ENCODE peak calls at places on chromosomes 16 and 17, in eight cellular contexts. One of them, this sample, is unnamed.

GRCh38 chr16:20774703-20775362 is 11.0 kb downstream of the ACSM3 start:
- DNase-seq in cardiac muscle cell: peak; percentile 72
- DNase-seq in adrenal gland: peak; percentile 87
- DNase-seq in endodermal cell: peak; percentile 97
- DNase-seq in breast epithelium: peak; percentile 63
- DNase-seq in upper lobe of right lung: peak; percentile 87
- DNase-seq in psoas muscle: peak; percentile 41
- DNase-seq in CD8-positive, alpha-beta memory T cell: peak; percentile 4
- DNase-seq in this sample: peak; percentile 86

GRCh38 chr17:78211032-78211431 is 3.0 kb upstream of the BIRC5 start:
- DNase-seq in adrenal gland: no peak
- DNase-seq in breast epithelium: no peak
- DNase-seq in endodermal cell: no peak
- DNase-seq in CD8-positive, alpha-beta memory T cell: no peak
- DNase-seq in cardiac muscle cell: no peak
- DNase-seq in upper lobe of right lung: no peak
- DNase-seq in psoas muscle: no peak
- DNase-seq in this sample: no peak

GRCh38 chr16:23355106-23355670 is 53.1 kb downstream of the SCNN1B start:
- DNase-seq in endodermal cell: no peak
- DNase-seq in adrenal gland: no peak
- DNase-seq in psoas muscle: no peak
- DNase-seq in upper lobe of right lung: peak; percentile 51
- DNase-seq in breast epithelium: no peak
- DNase-seq in CD8-positive, alpha-beta memory T cell: no peak
- DNase-seq in cardiac muscle cell: no peak
- DNase-seq in this sample: no peak

GRCh38 chr17:9389116-9389515 is 186.5 kb downstream of the STX8 start:
- DNase-seq in adrenal gland: no peak
- DNase-seq in breast epithelium: no peak
- DNase-seq in CD8-positive, alpha-beta memory T cell: no peak
- DNase-seq in cardiac muscle cell: peak; percentile 74
- DNase-seq in endodermal cell: no peak
- DNase-seq in psoas muscle: no peak
- DNase-seq in upper lobe of right lung: no peak
- DNase-seq in this sample: no peak

GRCh38 chr16:72172105-72173034 is at the start of gene PMFBP1:
- DNase-seq in breast epithelium: no peak
- DNase-seq in endodermal cell: no peak
- DNase-seq in upper lobe of right lung: no peak
- DNase-seq in CD8-positive, alpha-beta memory T cell: no peak
- DNase-seq in psoas muscle: no peak
- DNase-seq in adrenal gland: peak; percentile 57
- DNase-seq in cardiac muscle cell: peak; percentile 87
- DNase-seq in this sample: peak; percentile 46

GRCh38 chr17:27597188-27597580 is 33.8 kb upstream of the LGALS9 start:
- DNase-seq in breast epithelium: no peak
- DNase-seq in upper lobe of right lung: no peak
- DNase-seq in adrenal gland: no peak
- DNase-seq in psoas muscle: no peak
- DNase-seq in endodermal cell: no peak
- DNase-seq in CD8-positive, alpha-beta memory T cell: no peak
- DNase-seq in cardiac muscle cell: no peak
- DNase-seq in this sample: no peak

GRCh38 chr17:60610481-60610880 is 10.5 kb downstream of the PPM1D start:
- DNase-seq in adrenal gland: no peak
- DNase-seq in psoas muscle: no peak
- DNase-seq in CD8-positive, alpha-beta memory T cell: no peak
- DNase-seq in endodermal cell: no peak
- DNase-seq in breast epithelium: no peak
- DNase-seq in cardiac muscle cell: peak; percentile 70
- DNase-seq in upper lobe of right lung: no peak
- DNase-seq in this sample: no peak

GRCh38 chr17:43403846-43404245 is 5.1 kb downstream of the ARL4D start:
- DNase-seq in CD8-positive, alpha-beta memory T cell: no peak
- DNase-seq in endodermal cell: peak; percentile 80
- DNase-seq in breast epithelium: no peak
- DNase-seq in psoas muscle: no peak
- DNase-seq in cardiac muscle cell: peak; percentile 66
- DNase-seq in upper lobe of right lung: no peak
- DNase-seq in adrenal gland: no peak
- DNase-seq in this sample: no peak

GRCh38 chr16:66924527-66925321 is 611 bp downstream of the RRAD start:
- DNase-seq in CD8-positive, alpha-beta memory T cell: peak; percentile 37
- DNase-seq in adrenal gland: peak; percentile 45
- DNase-seq in breast epithelium: no peak
- DNase-seq in cardiac muscle cell: no peak
- DNase-seq in endodermal cell: peak; percentile 90
- DNase-seq in psoas muscle: peak; percentile 73
- DNase-seq in upper lobe of right lung: peak; percentile 77
- DNase-seq in this sample: no peak

GRCh38 chr16:85028638-85029412 is 1.2 kb downstream of the KIAA0513 start:
- DNase-seq in psoas muscle: peak; percentile 71
- DNase-seq in upper lobe of right lung: no peak
- DNase-seq in breast epithelium: no peak
- DNase-seq in adrenal gland: peak; percentile 65
- DNase-seq in CD8-positive, alpha-beta memory T cell: peak; percentile 68
- DNase-seq in endodermal cell: peak; percentile 66
- DNase-seq in cardiac muscle cell: peak; percentile 33
- DNase-seq in this sample: peak; percentile 71

GRCh38 chr17:42153919-42154491 is 784 bp downstream of the RAB5C start:
- DNase-seq in upper lobe of right lung: no peak
- DNase-seq in endodermal cell: no peak
- DNase-seq in cardiac muscle cell: peak; percentile 41
- DNase-seq in CD8-positive, alpha-beta memory T cell: no peak
- DNase-seq in adrenal gland: no peak
- DNase-seq in psoas muscle: no peak
- DNase-seq in breast epithelium: no peak
- DNase-seq in this sample: no peak

GRCh38 chr16:69563605-69564580 is 1.9 kb upstream of the NFAT5 start:
- DNase-seq in endodermal cell: peak; percentile 72
- DNase-seq in adrenal gland: no peak
- DNase-seq in CD8-positive, alpha-beta memory T cell: peak; percentile 37
- DNase-seq in breast epithelium: no peak
- DNase-seq in cardiac muscle cell: peak; percentile 16
- DNase-seq in upper lobe of right lung: no peak
- DNase-seq in psoas muscle: no peak
- DNase-seq in this sample: no peak

GRCh38 chr17:43020789-43021738 is 1.1 kb downstream of the VAT1 start:
- DNase-seq in breast epithelium: peak; percentile 78
- DNase-seq in cardiac muscle cell: peak; percentile 71
- DNase-seq in CD8-positive, alpha-beta memory T cell: no peak
- DNase-seq in upper lobe of right lung: peak; percentile 91
- DNase-seq in psoas muscle: peak; percentile 82
- DNase-seq in endodermal cell: peak; percentile 89
- DNase-seq in adrenal gland: peak; percentile 91
- DNase-seq in this sample: peak; percentile 86

GRCh38 chr16:71700822-71701221 is 23.7 kb downstream of the PHLPP2 start:
- DNase-seq in CD8-positive, alpha-beta memory T cell: no peak
- DNase-seq in upper lobe of right lung: no peak
- DNase-seq in breast epithelium: no peak
- DNase-seq in cardiac muscle cell: no peak
- DNase-seq in psoas muscle: no peak
- DNase-seq in adrenal gland: no peak
- DNase-seq in endodermal cell: no peak
- DNase-seq in this sample: no peak

GRCh38 chr17:37476431-37477130 is 13.1 kb upstream of the DUSP14 start:
- DNase-seq in cardiac muscle cell: peak; percentile 50
- DNase-seq in breast epithelium: no peak
- DNase-seq in adrenal gland: no peak
- DNase-seq in psoas muscle: no peak
- DNase-seq in endodermal cell: no peak
- DNase-seq in upper lobe of right lung: no peak
- DNase-seq in CD8-positive, alpha-beta memory T cell: no peak
- DNase-seq in this sample: no peak

GRCh38 chr17:12959441-12959840 is 58.4 kb downstream of the ELAC2 start:
- DNase-seq in endodermal cell: no peak
- DNase-seq in adrenal gland: no peak
- DNase-seq in psoas muscle: no peak
- DNase-seq in CD8-positive, alpha-beta memory T cell: no peak
- DNase-seq in upper lobe of right lung: no peak
- DNase-seq in breast epithelium: no peak
- DNase-seq in cardiac muscle cell: peak; percentile 45
- DNase-seq in this sample: no peak

GRCh38 chr17:37092041-37092440 is 143.3 kb downstream of the AATF start:
- DNase-seq in breast epithelium: no peak
- DNase-seq in adrenal gland: no peak
- DNase-seq in psoas muscle: no peak
- DNase-seq in cardiac muscle cell: no peak
- DNase-seq in CD8-positive, alpha-beta memory T cell: no peak
- DNase-seq in endodermal cell: peak; percentile 30
- DNase-seq in upper lobe of right lung: no peak
- DNase-seq in this sample: no peak

GRCh38 chr17:35775583-35775982 is 14.9 kb downstream of the C17orf50 start:
- DNase-seq in breast epithelium: no peak
- DNase-seq in upper lobe of right lung: no peak
- DNase-seq in cardiac muscle cell: peak; percentile 47
- DNase-seq in psoas muscle: no peak
- DNase-seq in adrenal gland: no peak
- DNase-seq in endodermal cell: no peak
- DNase-seq in CD8-positive, alpha-beta memory T cell: no peak
- DNase-seq in this sample: no peak

GRCh38 chr17:81058263-81058871 is 23.4 kb downstream of the BAIAP2 start:
- DNase-seq in CD8-positive, alpha-beta memory T cell: no peak
- DNase-seq in breast epithelium: no peak
- DNase-seq in adrenal gland: no peak
- DNase-seq in upper lobe of right lung: no peak
- DNase-seq in cardiac muscle cell: no peak
- DNase-seq in psoas muscle: no peak
- DNase-seq in endodermal cell: no peak
- DNase-seq in this sample: no peak

GRCh38 chr17:74810699-74811485 is 34.7 kb upstream of the NAT9 start:
- DNase-seq in endodermal cell: no peak
- DNase-seq in adrenal gland: no peak
- DNase-seq in cardiac muscle cell: no peak
- DNase-seq in breast epithelium: no peak
- DNase-seq in psoas muscle: no peak
- DNase-seq in CD8-positive, alpha-beta memory T cell: no peak
- DNase-seq in upper lobe of right lung: no peak
- DNase-seq in this sample: no peak

GRCh38 chr17:49468827-49469385 is 26.2 kb upstream of the NGFR start:
- DNase-seq in CD8-positive, alpha-beta memory T cell: no peak
- DNase-seq in adrenal gland: no peak
- DNase-seq in endodermal cell: no peak
- DNase-seq in upper lobe of right lung: no peak
- DNase-seq in cardiac muscle cell: peak; percentile 63
- DNase-seq in psoas muscle: peak; percentile 69
- DNase-seq in breast epithelium: no peak
- DNase-seq in this sample: no peak

GRCh38 chr17:40100669-40101366 is 429 bp upstream of the NR1D1 start:
- DNase-seq in endodermal cell: peak; percentile 100
- DNase-seq in adrenal gland: peak; percentile 99
- DNase-seq in breast epithelium: peak; percentile 99
- DNase-seq in upper lobe of right lung: peak; percentile 99
- DNase-seq in psoas muscle: peak; percentile 100
- DNase-seq in cardiac muscle cell: peak; percentile 99
- DNase-seq in CD8-positive, alpha-beta memory T cell: peak; percentile 88
- DNase-seq in this sample: peak; percentile 98
- H3K27ac ChIP-seq in endodermal cell: no peak overlapping the region
- H3K27ac ChIP-seq in adrenal gland: peak overlapping the region; percentile 97
- H3K27ac ChIP-seq in breast epithelium: peak overlapping the region; percentile 95
- H3K27ac ChIP-seq in upper lobe of right lung: peak overlapping the region; percentile 95
- H3K27ac ChIP-seq in psoas muscle: peak overlapping the region; percentile 99
- H3K27ac ChIP-seq in cardiac muscle cell: peak overlapping the region; percentile 71
- H3K27ac ChIP-seq in CD8-positive, alpha-beta memory T cell: peak overlapping the region; percentile 88
- H3K27ac ChIP-seq in this sample: peak overlapping the region; percentile 85

DNA sequence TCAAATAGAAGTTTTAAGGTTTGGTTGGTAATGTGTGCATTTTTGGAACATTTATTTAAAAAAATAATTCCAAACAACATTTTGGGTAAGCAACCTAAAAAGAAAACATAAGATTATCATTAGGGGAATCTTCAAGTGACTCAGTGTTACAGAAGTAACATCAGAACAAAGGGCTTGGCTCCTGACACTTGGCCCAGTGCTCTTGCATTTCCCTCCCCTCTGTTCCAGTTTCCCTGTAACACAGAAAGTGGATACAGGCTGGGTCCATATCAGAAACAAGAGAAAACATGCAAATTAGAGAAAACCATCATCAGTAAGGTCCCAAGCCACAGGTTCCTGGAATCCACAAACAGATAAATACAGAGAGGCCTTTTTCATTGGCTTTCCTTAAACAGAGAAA is 40.1 kb downstream of the SKAP1 start:
- DNase-seq in breast epithelium: no peak
- DNase-seq in adrenal gland: no peak
- DNase-seq in cardiac muscle cell: no peak
- DNase-seq in endodermal cell: no peak
- DNase-seq in psoas muscle: no peak
- DNase-seq in upper lobe of right lung: no peak
- DNase-seq in CD8-positive, alpha-beta memory T cell: no peak
- DNase-seq in this sample: no peak
- H3K27me3 ChIP-seq in breast epithelium: no peaks in the 10 kb centered on the region
- H3K27me3 ChIP-seq in adrenal gland: no peaks in the 10 kb centered on the region
- H3K27me3 ChIP-seq in cardiac muscle cell: peaks cover 19% of the 10 kb centered on the region
- H3K27me3 ChIP-seq in endodermal cell: peaks cover 21% of the 10 kb centered on the region
- H3K27me3 ChIP-seq in psoas muscle: peaks cover 4% of the 10 kb centered on the region
- H3K27me3 ChIP-seq in upper lobe of right lung: peaks cover 45% of the 10 kb centered on the region
- H3K27me3 ChIP-seq in CD8-positive, alpha-beta memory T cell: no peaks in the 10 kb centered on the region
- H3K27me3 ChIP-seq in this sample: no peaks in the 10 kb centered on the region

DNA sequence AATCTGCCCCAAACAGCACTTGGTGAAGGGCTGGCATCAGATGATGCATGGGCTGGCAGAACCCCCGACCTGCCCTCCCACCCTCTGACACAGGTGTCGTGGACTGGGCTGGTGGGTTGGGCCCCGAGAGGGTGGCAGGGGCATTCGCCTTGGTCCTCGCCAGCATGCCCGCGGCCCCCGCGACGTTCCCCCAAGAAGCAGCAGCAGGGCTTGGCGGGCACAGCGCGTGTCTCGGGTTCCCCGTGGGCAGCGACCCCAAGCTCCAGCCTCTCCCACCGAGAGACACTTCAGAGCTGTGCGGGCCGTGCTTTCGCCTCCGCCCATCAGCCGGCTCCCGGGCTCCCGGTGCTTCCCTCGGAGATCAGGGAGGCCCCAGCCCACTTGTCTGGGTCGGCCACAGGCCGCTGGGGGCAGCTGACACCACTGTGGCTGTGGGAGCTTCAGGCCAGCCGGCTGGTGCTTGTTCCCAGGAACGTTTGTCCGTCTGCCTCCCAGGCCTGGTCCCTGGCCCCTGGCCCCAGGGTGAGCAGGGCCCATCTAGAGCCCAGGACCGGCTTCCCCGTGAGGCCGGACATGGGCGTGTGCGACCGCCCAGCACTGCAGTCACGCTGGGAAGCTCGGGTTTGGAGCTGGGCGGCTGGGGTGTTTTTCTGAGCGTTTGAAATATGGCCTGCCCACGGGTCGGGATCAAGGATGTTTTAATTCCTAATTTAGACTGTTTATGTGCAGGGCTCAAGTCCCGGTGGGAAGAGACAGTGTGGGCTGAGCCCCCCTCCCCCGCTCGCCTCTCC is 16.6 kb downstream of the CACNA1H start:
- DNase-seq in psoas muscle: no peak
- DNase-seq in adrenal gland: no peak
- DNase-seq in upper lobe of right lung: no peak
- DNase-seq in CD8-positive, alpha-beta memory T cell: no peak
- DNase-seq in endodermal cell: no peak
- DNase-seq in breast epithelium: no peak
- DNase-seq in cardiac muscle cell: no peak
- DNase-seq in this sample: no peak
- H3K27ac ChIP-seq in psoas muscle: no peak overlapping the region
- H3K27ac ChIP-seq in adrenal gland: no peak overlapping the region
- H3K27ac ChIP-seq in upper lobe of right lung: no peak overlapping the region
- H3K27ac ChIP-seq in CD8-positive, alpha-beta memory T cell: no peak overlapping the region
- H3K27ac ChIP-seq in endodermal cell: peak overlapping the region; percentile 38
- H3K27ac ChIP-seq in breast epithelium: peak overlapping the region; percentile 25
- H3K27ac ChIP-seq in cardiac muscle cell: no peak overlapping the region
- H3K27ac ChIP-seq in this sample: no peak overlapping the region

GRCh38 chr17:1529863-1530262 is 13.5 kb upstream of the INPP5K start:
- DNase-seq in upper lobe of right lung: no peak
- DNase-seq in endodermal cell: no peak
- DNase-seq in psoas muscle: no peak
- DNase-seq in CD8-positive, alpha-beta memory T cell: no peak
- DNase-seq in cardiac muscle cell: no peak
- DNase-seq in breast epithelium: no peak
- DNase-seq in adrenal gland: no peak
- DNase-seq in this sample: no peak
- H3K27me3 ChIP-seq in upper lobe of right lung: no peaks in the 10 kb centered on the region
- H3K27me3 ChIP-seq in endodermal cell: no peaks in the 10 kb centered on the region
- H3K27me3 ChIP-seq in psoas muscle: no peaks in the 10 kb centered on the region
- H3K27me3 ChIP-seq in CD8-positive, alpha-beta memory T cell: no peaks in the 10 kb centered on the region
- H3K27me3 ChIP-seq in cardiac muscle cell: no peaks in the 10 kb centered on the region
- H3K27me3 ChIP-seq in breast epithelium: no peaks in the 10 kb centered on the region
- H3K27me3 ChIP-seq in adrenal gland: no peaks in the 10 kb centered on the region
- H3K27me3 ChIP-seq in this sample: no peaks in the 10 kb centered on the region

This sample was measured in left lung.